ENCODE peak calls at places on chromosomes 3 and 15, in seven cellular contexts. E is heart left ventricle, B is dorsolateral prefrontal cortex, V is HCT116, D is body of pancreas, H is AG10803, M is fibroblast of lung. I is an unnamed sample.

GRCh38 chr3:117735481-117736101 is 1026.0 kb downstream of the TUSC7 start:
- DNase-seq in E (no peak), B (no peak), V (no peak), D (no peak), H (peak), M (peak), I (peak)

GRCh38 chr3:174538116-174538515 is 321.0 kb upstream of the NAALADL2 start:
- DNase-seq in E (no peak), B (no peak), V (no peak), D (no peak), H (no peak), M (no peak), I (no peak)

GRCh38 chr3:161358488-161358887 is 12.8 kb downstream of the SPTSSB start:
- DNase-seq in E (no peak), B (no peak), V (no peak), D (no peak), H (no peak), M (no peak), I (no peak)

GRCh38 chr15:99895956-99896311 is 162.7 kb upstream of the LYSMD4 start:
- DNase-seq in E (no peak), B (no peak), V (no peak), D (no peak), H (no peak), M (no peak), I (no peak)

GRCh38 chr3:148329481-148330220 is 368.1 kb upstream of the AGTR1 start:
- DNase-seq in E (no peak), B (no peak), V (no peak), D (no peak), H (no peak), M (peak), I (no peak)

GRCh38 chr15:49225572-49226281 is 55.7 kb downstream of the GALK2 start:
- DNase-seq in E (no peak), B (no peak), V (peak), D (no peak), H (no peak), M (peak), I (no peak)

GRCh38 chr3:14861451-14862302 is 42.9 kb downstream of the FGD5 start:
- DNase-seq in E (no peak), B (no peak), V (no peak), D (no peak), H (no peak), M (no peak), I (no peak)

GRCh38 chr3:43213631-43214030 is 72.7 kb upstream of the SNRK start:
- DNase-seq in E (no peak), B (no peak), V (no peak), D (no peak), H (no peak), M (no peak), I (no peak)

GRCh38 chr3:48275292-48276027 is 34.6 kb downstream of the ZNF589 start:
- DNase-seq in E (no peak), B (no peak), V (no peak), D (no peak), H (no peak), M (no peak), I (no peak)

GRCh38 chr15:62440310-62440709 is 275.2 kb upstream of the C2CD4B start:
- DNase-seq in E (no peak), B (no peak), V (no peak), D (no peak), H (peak), M (no peak), I (no peak)

GRCh38 chr3:194689493-194689901 is 3.8 kb downstream of the FAM43A start:
- DNase-seq in E (no peak), B (no peak), V (no peak), D (no peak), H (peak), M (peak), I (no peak)

GRCh38 chr3:128550471-128551126 is 57.6 kb upstream of the GATA2 start:
- DNase-seq in E (peak), B (no peak), V (no peak), D (no peak), H (no peak), M (no peak), I (no peak)

GRCh38 chr3:140438736-140439505 is 238.9 kb upstream of the TRIM42 start:
- DNase-seq in E (no peak), B (no peak), V (no peak), D (no peak), H (no peak), M (no peak), I (no peak)

GRCh38 chr3:64408770-64409169 is 183.5 kb upstream of the PRICKLE2 start:
- DNase-seq in E (no peak), B (no peak), V (no peak), D (no peak), H (no peak), M (peak), I (no peak)

GRCh38 chr15:77493324-77493907 is 72.7 kb downstream of the HMG20A start:
- DNase-seq in E (no peak), B (no peak), V (no peak), D (no peak), H (peak), M (no peak), I (no peak)

GRCh38 chr15:96771035-96771434 is 440.5 kb downstream of the NR2F2 start:
- DNase-seq in E (no peak), B (no peak), V (no peak), D (no peak), H (no peak), M (no peak), I (no peak)

DNA sequence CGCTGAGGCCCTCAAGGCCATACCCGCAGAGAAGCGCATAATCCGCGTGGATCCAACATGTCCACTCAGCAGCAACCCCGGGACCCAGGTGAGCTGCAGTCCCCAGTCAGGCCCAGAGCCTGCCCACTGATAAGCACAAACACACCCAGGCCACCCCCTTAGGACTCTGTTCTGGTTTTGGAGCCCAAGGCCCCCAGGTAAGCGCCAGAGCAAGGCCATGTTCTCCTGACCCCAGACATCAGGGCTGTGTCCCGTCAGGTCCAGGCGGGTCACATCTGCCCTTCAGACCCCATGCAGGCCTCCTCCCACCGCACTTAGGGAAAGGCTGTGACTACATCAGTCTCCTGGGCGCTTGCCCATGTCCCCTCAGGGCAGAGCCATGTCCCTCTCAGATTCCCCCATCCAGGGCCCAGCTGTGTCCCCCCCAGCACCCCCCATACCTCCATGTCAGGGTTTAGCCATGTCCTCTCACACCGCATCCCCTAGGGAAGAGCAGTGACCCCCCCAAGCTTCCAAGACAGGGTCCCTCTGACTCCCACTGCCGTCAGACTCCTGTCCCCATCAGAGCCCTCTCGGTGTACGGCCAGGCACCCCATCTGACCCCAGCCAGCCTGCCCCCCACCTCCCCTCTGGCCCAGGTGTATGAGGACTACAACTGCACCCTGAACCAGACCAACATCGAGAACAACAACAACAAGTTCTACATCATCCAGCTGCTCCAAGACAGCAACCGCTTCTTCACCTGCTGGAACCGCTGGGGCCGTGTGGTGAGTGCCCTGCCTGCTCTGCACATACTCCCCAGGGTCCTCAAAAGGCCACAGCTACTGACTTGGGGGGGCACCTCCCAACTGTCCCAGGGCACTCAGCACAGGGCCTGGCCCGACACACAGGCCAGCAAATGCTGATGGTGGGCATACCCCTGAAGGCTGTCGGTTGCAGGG is 1.6 kb downstream of the PARP3 start:
- DNase-seq in E (peak), B (no peak), V (no peak), D (peak), H (no peak), M (no peak), I (no peak)
- H3K4me3 ChIP-seq in E (no peak), B (no peak), V (peak), D (no peak), H (peak), M (no peak), I (no peak)

DNA sequence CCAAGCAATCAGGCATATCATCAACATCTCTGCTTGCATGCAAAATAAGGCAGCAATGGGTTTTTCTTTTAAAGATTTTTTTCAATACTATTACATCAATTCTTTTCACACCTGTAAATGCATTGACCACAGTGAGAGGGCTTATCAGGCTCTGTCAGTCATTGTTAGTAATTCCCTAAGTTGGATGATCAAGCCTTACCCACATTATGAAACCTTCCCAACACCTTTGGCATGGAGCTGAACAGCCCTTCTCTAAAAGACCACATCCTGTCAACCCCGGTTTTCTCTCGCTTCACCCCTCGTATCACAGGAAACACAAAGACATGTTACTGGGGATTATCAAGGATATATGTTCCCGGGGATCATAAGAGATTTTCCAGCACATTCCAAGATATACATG is 135.2 kb upstream of the SLC24A5 start:
- DNase-seq in E (no peak), B (no peak), V (no peak), D (no peak), H (no peak), M (no peak), I (no peak)
- TF ChIP-seq CTCF in E (no peak), B (no peak), V (no peak), D (no peak), H (no peak), M (no peak), I (no peak)

DNA sequence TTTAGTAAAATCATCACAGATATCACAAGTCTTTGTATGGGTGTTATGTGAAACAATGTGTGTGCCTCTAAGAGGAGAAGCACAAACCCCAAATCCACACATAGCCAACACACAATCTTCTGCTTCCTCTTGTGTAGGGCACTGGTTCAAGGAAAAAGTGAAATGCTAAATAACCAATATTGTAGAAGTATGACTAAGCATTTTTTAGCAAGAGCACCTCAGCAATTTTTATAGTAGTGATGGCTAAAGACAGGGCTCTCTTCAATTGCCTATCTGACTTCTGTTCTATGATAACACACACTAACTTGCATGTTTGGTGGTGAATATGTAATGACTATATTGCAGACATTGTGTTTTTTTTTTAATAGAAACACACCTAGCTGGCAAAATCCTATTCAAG is 997.9 kb upstream of the ALCAM start:
- DNase-seq in E (no peak), B (no peak), V (no peak), D (no peak), H (no peak), M (no peak), I (no peak)
- H3K4me3 ChIP-seq in E (no peak), B (no peak), V (no peak), D (no peak), H (no peak), M (no peak), I (no peak)

GRCh38 chr3:78978037-78978436 is 789.8 kb downstream of the ROBO1 start:
- DNase-seq in E (no peak), B (no peak), V (no peak), D (no peak), H (peak), M (peak), I (no peak)
- TF ChIP-seq CTCF in E (peak), B (no peak), V (no peak), D (no peak), H (peak), M (peak), I (peak)

GRCh38 chr15:70826634-70827033 is 27.3 kb downstream of the LARP6 start:
- DNase-seq in E (no peak), B (no peak), V (peak), D (no peak), H (peak), M (peak), I (no peak)
- H3K4me3 ChIP-seq in E (no peak), B (no peak), V (no peak), D (no peak), H (no peak), M (no peak), I (no peak)

DNA sequence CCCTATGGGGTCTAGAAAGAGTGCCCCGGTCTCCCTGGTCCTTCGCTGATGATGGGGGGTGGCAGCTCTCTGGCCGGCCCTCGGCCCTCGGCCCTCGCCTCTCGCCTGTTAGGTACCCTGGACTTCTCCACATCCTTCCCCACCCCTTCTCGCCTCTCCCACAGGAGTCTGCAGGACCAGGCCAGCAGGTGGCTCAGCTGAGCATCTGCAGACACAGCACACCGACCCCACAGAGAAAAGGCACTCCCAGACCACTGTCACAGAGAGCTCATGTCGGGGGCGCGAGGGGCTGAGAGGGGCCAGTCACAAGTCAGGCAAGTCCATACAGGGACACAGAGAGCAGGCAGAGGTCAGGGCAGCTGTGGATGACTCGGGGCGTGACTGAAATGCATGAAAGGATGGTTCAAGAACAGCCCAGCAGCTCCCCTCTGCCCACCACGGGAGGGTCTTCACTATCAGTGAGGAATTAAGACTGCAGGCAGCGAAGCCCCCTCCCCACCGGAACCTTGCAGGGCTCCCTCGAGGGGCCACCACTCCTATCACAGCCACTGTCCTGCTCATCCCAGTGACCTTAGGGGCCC is 181.7 kb upstream of the NSMCE3 start:
- DNase-seq in E (no peak), B (no peak), V (peak), D (no peak), H (no peak), M (no peak), I (no peak)
- TF ChIP-seq CTCF in E (no peak), B (no peak), V (peak), D (no peak), H (no peak), M (no peak), I (peak)

GRCh38 chr3:33083958-33084357 is 13.0 kb downstream of the GLB1 start:
- DNase-seq in E (no peak), B (no peak), V (no peak), D (no peak), H (no peak), M (no peak), I (no peak)
- H3K4me3 ChIP-seq in E (no peak), B (no peak), V (no peak), D (no peak), H (no peak), M (no peak), I (no peak)

DNA sequence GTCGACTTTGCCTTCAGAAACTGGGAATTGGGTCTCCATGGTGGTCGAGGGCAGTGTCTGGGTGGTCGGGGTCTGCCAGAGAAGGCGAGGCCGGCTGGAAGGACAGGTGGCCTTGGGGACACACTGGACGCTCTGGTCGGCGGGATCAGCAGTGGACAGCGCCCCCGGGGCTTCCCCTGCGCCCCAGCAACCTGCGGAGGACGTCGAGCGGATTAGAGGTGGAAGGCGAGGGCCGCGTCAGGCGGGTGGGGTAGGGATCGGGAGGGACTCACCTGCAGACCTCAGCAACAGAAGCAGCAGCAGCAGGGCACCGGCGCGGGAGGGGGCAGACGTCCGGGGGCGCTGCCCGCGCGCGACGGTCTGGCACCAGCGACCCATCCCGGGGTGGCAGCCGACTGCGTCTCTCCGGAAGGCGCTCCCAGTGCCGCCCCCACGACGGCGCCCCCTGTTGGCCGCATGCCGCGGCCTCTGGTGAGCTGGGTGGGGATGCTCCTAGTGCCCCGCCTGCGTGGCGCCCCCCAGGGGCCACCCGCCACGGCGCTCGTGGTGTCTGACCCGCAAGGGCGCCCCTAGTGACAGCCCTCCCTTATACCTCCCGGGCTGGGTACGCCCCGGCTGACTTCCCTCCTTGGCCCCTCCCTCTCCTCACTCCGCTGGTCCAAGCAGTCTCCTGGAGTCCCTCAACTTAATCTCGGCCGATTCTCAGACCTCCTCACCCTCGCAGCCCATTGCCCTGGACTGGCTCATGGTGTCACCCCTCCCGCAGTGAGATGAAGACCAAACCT is at the start of gene PRSS50:
- DNase-seq in E (no peak), B (peak), V (no peak), D (no peak), H (no peak), M (no peak), I (no peak)
- TF ChIP-seq CTCF in E (no peak), B (peak), V (peak), D (no peak), H (peak), M (peak), I (peak)

I was measured in retinal pigment epithelial cell.